ENCODE peak calls at places on chromosomes 7 and 10, in four cellular contexts. S is HEK293T, Q is renal cortical epithelial cell, P is cardiac muscle cell. F is an unnamed sample.

GRCh38 chr7:46369933-46370654 is 449.0 kb upstream of the IGFBP3 start:
- DNase-seq in Q (no peak), S (no peak), P (no peak), F (peak; percentile 52)

GRCh38 chr7:158581440-158582088 is 6.1 kb downstream of the PTPRN2 start:
- DNase-seq in P (no peak), S (no peak), Q (peak; percentile 14), F (peak; percentile 82)

GRCh38 chr7:17109017-17109416 is 189.4 kb upstream of the AHR start:
- DNase-seq in Q (peak; percentile 47), P (no peak), S (no peak), F (peak; percentile 18)

GRCh38 chr10:74177140-74177677 is 26.2 kb downstream of the ADK start:
- DNase-seq in P (no peak), S (peak; percentile 16), Q (peak; percentile 36), F (no peak)

GRCh38 chr7:32481176-32481575 is 9.0 kb downstream of the LSM5 start:
- DNase-seq in Q (no peak), P (no peak), S (no peak), F (no peak)

GRCh38 chr10:6593140-6593740 is 13.2 kb upstream of the PRKCQ start:
- DNase-seq in P (no peak), Q (no peak), S (no peak), F (no peak)

GRCh38 chr7:22435720-22436119 is 64.3 kb downstream of the STEAP1B start:
- DNase-seq in Q (no peak), S (no peak), P (no peak), F (no peak)

GRCh38 chr7:99180067-99180650 is 27.8 kb downstream of the KPNA7 start:
- DNase-seq in Q (no peak), S (no peak), P (no peak), F (no peak)

GRCh38 chr7:35513828-35514227 is 181.1 kb downstream of the HERPUD2 start:
- DNase-seq in P (no peak), Q (no peak), S (no peak), F (no peak)

GRCh38 chr10:101006593-101007098 is 7.0 kb downstream of the LZTS2 start:
- DNase-seq in P (no peak), S (no peak), Q (no peak), F (no peak)

GRCh38 chr10:71260622-71261325 is 48.4 kb downstream of the UNC5B start:
- DNase-seq in S (no peak), P (peak; percentile 83), Q (no peak), F (no peak)

GRCh38 chr7:56040691-56041090 is 10.6 kb downstream of the PSPH start:
- DNase-seq in S (no peak), P (no peak), Q (peak; percentile 83), F (no peak)